ENCODE peak calls at places on chromosome 19, in five cellular contexts. U is Peyer's patch, O is glutamatergic neuron, N is Calu3, G is GM13976. H is an unnamed sample.

GRCh38 chr19:35045667-35046300 is 4.3 kb downstream of the HPN start:
- DNase-seq in O (no peak), N (no peak), U (no peak), G (peak; percentile 82), H (no peak)

GRCh38 chr19:43726736-43727592 is 11.1 kb downstream of the IRGC start:
- DNase-seq in U (no peak), N (no peak), G (no peak), O (no peak), H (peak; percentile 63)

GRCh38 chr19:6767081-6767356 is 216 bp downstream of the SH2D3A start:
- DNase-seq in O (no peak), U (no peak), G (peak; percentile 46), N (no peak), H (no peak)

GRCh38 chr19:29687244-29687896 is 22.1 kb downstream of the PLEKHF1 start:
- DNase-seq in N (no peak), U (peak; percentile 53), O (no peak), G (no peak), H (no peak)

GRCh38 chr19:15154002-15154612 is 46.7 kb downstream of the NOTCH3 start:
- DNase-seq in G (no peak), O (peak; percentile 48), N (peak; percentile 50), U (peak; percentile 57), H (no peak)

GRCh38 chr19:8731428-8732169 is 10.2 kb downstream of the OR2Z1 start:
- DNase-seq in U (no peak), G (no peak), N (no peak), O (no peak), H (no peak)

GRCh38 chr19:56671613-56671994 is at the start of gene ZNF835:
- DNase-seq in N (no peak), G (peak; percentile 58), U (peak; percentile 96), O (peak; percentile 95), H (peak; percentile 97)

GRCh38 chr19:30450945-30451344 is 78.8 kb downstream of the ZNF536 start:
- DNase-seq in O (no peak), U (no peak), N (no peak), G (no peak), H (no peak)

GRCh38 chr19:6811906-6812305 is 39.4 kb downstream of the VAV1 start:
- DNase-seq in U (no peak), G (no peak), O (no peak), N (peak; percentile 41), H (no peak)

GRCh38 chr19:29845576-29846176 is 33.9 kb downstream of the CCNE1 start:
- DNase-seq in U (peak; percentile 54), N (no peak), G (no peak), O (no peak), H (no peak)

GRCh38 chr19:53466726-53467125 is 807 bp upstream of the ZNF813 start:
- DNase-seq in U (no peak), O (no peak), N (no peak), G (no peak), H (no peak)

GRCh38 chr19:55390461-55390880 is 4.7 kb downstream of the RPL28 start:
- DNase-seq in U (no peak), G (no peak), O (no peak), N (no peak), H (no peak)

GRCh38 chr19:13621413-13621812 is 115.1 kb upstream of the CACNA1A start:
- DNase-seq in U (no peak), O (no peak), G (no peak), N (peak; percentile 67), H (no peak)

GRCh38 chr19:41928754-41929535 is 696 bp upstream of the ERFL start:
- DNase-seq in U (peak; percentile 68), N (no peak), G (no peak), O (no peak), H (no peak)

GRCh38 chr19:15640294-15640903 is at the start of gene CYP4F3:
- DNase-seq in N (peak; percentile 93), G (no peak), U (peak; percentile 95), O (no peak), H (peak; percentile 74)

GRCh38 chr19:6743071-6743470 is 3.6 kb downstream of the TRIP10 start:
- DNase-seq in U (no peak), G (no peak), N (no peak), O (no peak), H (no peak)

GRCh38 chr19:47518139-47518538 is 3.3 kb upstream of the NAPA start:
- DNase-seq in G (peak; percentile 78), O (no peak), U (peak; percentile 75), N (no peak), H (no peak)

GRCh38 chr19:6674868-6675305 is 4.9 kb upstream of the TNFSF14 start:
- DNase-seq in O (no peak), N (no peak), G (peak; percentile 87), U (peak; percentile 91), H (peak; percentile 50)

GRCh38 chr19:55113570-55114039 is 3.8 kb downstream of the PPP1R12C start:
- DNase-seq in U (peak; percentile 84), G (no peak), N (no peak), O (peak; percentile 83), H (peak; percentile 93)

GRCh38 chr19:33465834-33466233 is 55.8 kb downstream of the PEPD start:
- DNase-seq in N (no peak), U (no peak), O (no peak), G (no peak), H (no peak)

GRCh38 chr19:48702701-48703100 is 6.9 kb downstream of the FUT2 start:
- DNase-seq in N (no peak), G (no peak), U (no peak), O (no peak), H (no peak)

GRCh38 chr19:15452111-15453047 is 2.6 kb upstream of the WIZ start:
- DNase-seq in U (peak; percentile 86), O (peak; percentile 91), G (no peak), N (peak; percentile 59), H (peak; percentile 91)

GRCh38 chr19:58380736-58381459 is at the start of gene ZNF837:
- DNase-seq in N (peak; percentile 99), O (peak; percentile 94), G (peak; percentile 96), U (peak; percentile 100), H (peak; percentile 99)
- TF ChIP-seq CTCF in N (no peak), O (no peak), G (peak; percentile 6), U (no peak), H (peak; percentile 5)

GRCh38 chr19:1177322-1178114 is 3.5 kb upstream of the SBNO2 start:
- DNase-seq in N (peak; percentile 70), U (no peak), O (no peak), G (no peak), H (no peak)
- TF ChIP-seq CTCF in N (no peak), U (no peak), O (no peak), G (no peak), H (no peak)

DNA sequence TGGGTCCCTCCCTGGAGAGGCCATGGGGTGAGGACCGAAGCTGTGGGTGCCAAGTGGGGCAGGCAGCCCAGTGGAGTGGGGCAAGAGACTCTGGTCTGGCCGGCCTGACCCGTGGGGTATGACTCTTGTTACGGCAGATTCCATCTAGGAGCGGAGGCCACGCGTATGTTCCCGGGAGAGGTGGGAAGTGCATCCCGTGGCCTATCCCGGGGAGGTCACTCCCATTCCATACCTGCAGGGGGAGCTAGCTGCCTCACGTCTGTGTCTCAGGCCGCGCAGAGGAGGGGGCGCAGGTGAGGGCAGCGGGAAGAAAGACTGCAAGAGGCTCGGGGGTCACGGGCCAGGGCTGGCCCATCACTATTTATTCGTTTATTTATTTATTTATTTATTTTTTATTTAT is 4.9 kb downstream of the CSNK1G2 start:
- DNase-seq in G (no peak), O (peak; percentile 81), N (no peak), U (peak; percentile 66), H (no peak)
- TF ChIP-seq CTCF in G (peak; percentile 31), O (peak; percentile 73), N (peak; percentile 31), U (peak; percentile 36), H (peak; percentile 64)

DNA sequence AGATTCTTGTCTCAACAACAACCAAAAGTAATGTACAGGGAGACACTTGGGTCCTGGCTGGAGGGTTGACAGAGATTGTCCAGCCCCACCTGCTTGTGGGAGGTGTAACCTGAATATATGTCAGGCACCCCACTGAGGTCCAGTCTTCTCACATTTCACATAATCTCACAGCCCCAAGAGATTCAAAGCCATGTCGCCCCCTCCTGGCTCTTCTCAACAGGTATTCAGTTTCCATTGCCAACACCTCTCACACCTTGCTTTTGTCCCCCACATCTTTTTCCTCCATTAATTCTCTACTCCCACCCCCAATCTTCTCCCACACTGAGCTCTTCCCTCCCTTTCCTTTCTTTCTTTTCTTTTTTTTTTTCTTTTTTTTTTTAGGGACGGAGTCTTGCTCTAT is 11.2 kb downstream of the UNC13A start:
- DNase-seq in O (no peak), G (peak; percentile 47), U (no peak), N (no peak), H (no peak)
- TF ChIP-seq CTCF in O (no peak), G (no peak), U (no peak), N (no peak), H (peak; percentile 12)

DNA sequence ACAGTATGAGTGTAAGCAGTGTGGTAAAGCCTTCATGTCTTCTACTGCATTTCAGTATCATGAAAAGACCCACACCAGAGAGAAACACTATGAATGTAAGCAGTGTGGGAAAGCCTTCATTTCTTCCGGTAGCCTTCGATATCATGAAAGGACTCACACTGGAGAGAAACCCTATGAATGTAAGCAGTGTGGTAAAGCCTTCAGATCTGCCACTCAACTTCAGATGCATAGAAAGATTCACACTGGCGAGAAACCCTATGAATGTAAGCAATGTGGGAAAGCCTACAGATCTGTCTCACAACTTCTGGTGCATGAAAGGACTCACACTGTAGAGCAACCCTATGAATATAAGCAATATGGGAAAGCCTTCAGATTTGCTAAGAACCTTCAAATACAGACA is 12.8 kb downstream of the ZNF844 start:
- DNase-seq in U (no peak), N (no peak), G (no peak), O (no peak), H (no peak)
- TF ChIP-seq CTCF in U (no peak), N (no peak), G (no peak), O (no peak), H (no peak)

GRCh38 chr19:45467456-45468158 is at the start of gene FOSB:
- DNase-seq in N (peak; percentile 96), G (peak; percentile 95), O (peak; percentile 91), U (peak; percentile 98), H (peak; percentile 95)
- TF ChIP-seq CTCF in N (no peak), G (no peak), O (no peak), U (no peak), H (no peak)

DNA sequence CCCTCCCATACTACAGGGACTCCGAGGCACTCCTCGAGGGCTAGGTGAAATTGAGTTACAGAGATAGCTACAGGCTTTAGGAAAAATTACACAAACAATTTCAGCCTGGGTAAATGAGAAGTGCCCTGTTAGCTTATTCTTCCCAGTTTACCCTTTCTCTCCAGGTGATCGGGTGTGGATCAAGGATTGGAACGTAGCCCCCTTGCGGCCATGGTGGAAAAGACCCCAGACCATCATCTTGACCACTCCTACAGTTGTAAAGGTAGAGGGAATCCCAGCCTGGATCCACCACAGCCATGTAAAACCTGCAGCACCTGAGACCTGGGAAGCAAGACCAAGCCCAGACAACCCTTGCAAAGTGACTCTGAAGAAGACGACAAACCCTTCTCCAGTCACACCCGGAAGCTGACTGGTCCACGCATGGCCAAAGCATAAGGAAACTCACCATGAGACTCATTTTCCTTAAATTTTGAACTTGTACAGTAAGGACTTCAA is 600.6 kb downstream of the UQCRFS1 start:
- DNase-seq in G (no peak), N (no peak), O (no peak), U (no peak), H (no peak)
- TF ChIP-seq CTCF in G (no peak), N (no peak), O (no peak), U (no peak), H (no peak)